ENCODE peak calls at places on chromosomes 5 and 9, in six cellular contexts. M is lower lobe of right lung, S is cardiac fibroblast, J is uterus, Y is pancreas, I is epithelial cell of esophagus. E is an unnamed sample.

GRCh38 chr5:108380531-108381021 is 1.3 kb downstream of the FBXL17 start:
- DNase-seq in J (peak), I (peak), Y (peak), M (peak), S (peak), E (no peak)

GRCh38 chr5:5080790-5081189 is 59.3 kb upstream of the ADAMTS16 start:
- DNase-seq in Y (no peak), I (no peak), S (no peak), J (no peak), M (no peak), E (no peak)

GRCh38 chr9:127554966-127555829 is 56.9 kb upstream of the STXBP1 start:
- DNase-seq in Y (no peak), I (no peak), S (no peak), M (no peak), J (no peak), E (no peak)

GRCh38 chr9:135500071-135500524 is 384 bp upstream of the MRPS2 start:
- DNase-seq in J (no peak), Y (no peak), I (no peak), M (no peak), S (no peak), E (no peak)

GRCh38 chr5:148807845-148808244 is 18.6 kb upstream of the ADRB2 start:
- DNase-seq in J (no peak), Y (peak), S (no peak), I (peak), M (peak), E (no peak)

GRCh38 chr9:120698766-120699165 is 15.5 kb downstream of the MEGF9 start:
- DNase-seq in I (no peak), J (no peak), M (no peak), Y (no peak), S (peak), E (no peak)

GRCh38 chr9:89412951-89413350 is 85.0 kb downstream of the SEMA4D start:
- DNase-seq in S (no peak), Y (no peak), M (no peak), I (no peak), J (no peak), E (no peak)

GRCh38 chr9:28365020-28365640 is 791.8 kb upstream of the C9orf72 start:
- DNase-seq in M (no peak), S (no peak), I (peak), J (no peak), Y (no peak), E (no peak)

GRCh38 chr5:62568800-62569432 is 9.7 kb upstream of the LRRC70 start:
- DNase-seq in J (no peak), M (no peak), S (no peak), I (no peak), Y (no peak), E (no peak)

DNA sequence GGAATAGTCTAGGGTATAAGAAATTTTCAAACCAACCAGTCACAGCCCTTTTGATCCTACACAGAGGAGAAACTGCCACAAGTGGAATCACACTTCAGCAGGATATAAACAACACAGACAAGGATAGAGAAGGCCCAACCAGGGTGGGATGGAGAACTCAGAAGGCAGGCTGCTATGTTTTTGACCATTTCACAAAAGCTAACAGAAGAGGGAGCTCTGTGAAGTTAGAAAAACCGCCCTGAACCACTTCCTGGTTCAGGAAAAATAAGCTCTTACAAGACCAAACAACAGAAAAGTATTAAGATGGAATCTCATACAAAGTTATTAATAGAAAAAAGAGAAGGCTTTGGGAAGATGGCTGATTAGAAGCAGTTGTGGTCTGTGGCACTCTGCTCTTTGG is 960 bp upstream of the IFNB1 start:
- DNase-seq in J (no peak), M (no peak), Y (no peak), I (peak), S (no peak), E (no peak)
- TF ChIP-seq CTCF in J (no peak), M (no peak), Y (no peak), I (peak), S (no peak), E (no peak)

DNA sequence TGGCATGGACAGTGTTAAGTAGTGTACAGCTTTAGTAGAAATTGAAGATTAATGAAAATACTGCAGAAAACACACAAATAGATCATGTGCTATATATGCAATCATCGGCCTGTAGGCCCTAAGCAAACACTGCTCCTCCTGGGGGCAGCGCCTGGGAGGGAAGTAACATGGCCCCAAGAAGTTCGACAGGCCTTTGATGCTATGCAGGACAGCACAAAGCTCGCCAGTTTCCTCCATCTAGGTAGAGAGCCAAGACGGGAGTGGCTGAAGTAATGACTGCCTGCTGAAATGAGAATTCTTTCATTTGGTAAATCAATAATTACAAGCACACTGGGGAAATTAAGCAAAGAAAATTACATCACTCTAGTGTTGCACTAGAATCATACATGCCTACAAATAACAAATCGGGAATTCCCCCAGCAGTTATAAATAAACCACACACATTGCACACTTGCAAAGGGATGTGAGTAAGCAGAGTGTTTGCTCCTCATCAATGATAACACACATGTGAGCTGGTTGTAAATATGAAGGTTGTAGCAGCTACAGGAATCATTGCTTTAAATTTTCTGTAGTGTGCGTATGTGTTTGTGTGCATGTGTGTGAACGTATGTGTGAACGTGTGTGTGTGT is 220.0 kb upstream of the NFIL3 start:
- DNase-seq in S (no peak), J (no peak), M (no peak), Y (no peak), I (no peak), E (no peak)
- H3K4me3 ChIP-seq in S (no peak), J (no peak), M (no peak), Y (no peak), I (no peak), E (no peak)

DNA sequence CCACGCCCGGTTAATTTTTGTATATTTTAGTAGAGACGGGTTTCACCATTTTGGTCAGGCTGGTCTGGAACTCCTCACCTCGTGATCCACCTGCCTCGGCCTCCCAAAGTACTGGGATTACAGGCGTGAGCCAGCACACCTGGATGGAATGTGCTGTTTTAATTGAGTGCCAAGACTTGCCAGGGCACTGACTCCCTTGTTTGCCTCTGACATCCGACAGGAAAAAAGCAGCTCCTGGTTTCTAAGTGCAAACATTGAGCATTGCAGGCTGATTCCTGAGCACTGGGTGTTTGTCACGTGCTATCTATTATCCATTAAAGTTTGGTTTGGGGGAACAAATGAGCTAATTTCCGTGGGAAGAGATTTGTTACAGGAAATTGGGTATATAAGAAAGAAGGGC is 70.6 kb upstream of the CKMT2 start:
- DNase-seq in I (peak), S (no peak), M (no peak), J (no peak), Y (no peak), E (no peak)
- TF ChIP-seq CTCF in I (no peak), S (no peak), M (no peak), J (no peak), Y (no peak), E (no peak)

DNA sequence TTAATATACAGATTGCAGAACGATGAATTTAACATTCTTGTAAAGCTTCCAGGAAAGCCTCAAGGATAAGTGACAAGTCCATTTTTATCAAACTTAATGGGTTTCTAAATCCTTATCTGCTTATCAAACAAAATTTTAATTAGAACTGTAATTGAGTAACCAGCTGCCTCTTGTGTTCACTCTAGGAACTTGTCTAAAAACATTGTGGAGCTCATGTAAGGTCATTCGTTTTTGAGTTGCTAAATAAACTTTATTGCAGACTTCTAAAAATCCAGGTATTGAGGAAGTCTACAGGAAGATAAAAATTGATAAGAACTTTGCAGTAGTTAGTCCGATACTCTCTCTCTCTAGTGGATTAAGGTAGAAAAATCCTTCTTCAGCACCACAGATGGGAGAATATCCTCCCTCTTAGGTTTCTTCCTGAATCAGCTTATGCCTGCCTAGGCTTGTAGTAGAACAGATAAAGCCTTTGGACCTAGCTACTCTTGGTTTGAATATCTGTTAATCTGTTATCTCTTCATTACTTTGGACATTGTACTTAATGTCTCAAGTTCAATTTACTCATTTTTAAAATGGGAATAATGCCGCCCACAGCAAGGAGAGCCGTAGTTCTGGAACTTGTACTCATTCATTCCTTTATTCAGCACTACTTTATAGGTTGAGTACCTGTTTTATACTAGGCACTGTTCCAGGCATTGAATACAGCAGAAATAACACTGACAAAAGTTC is 60.0 kb upstream of the DHFR start:
- DNase-seq in M (no peak), S (no peak), J (no peak), Y (no peak), I (peak), E (no peak)
- H3K4me3 ChIP-seq in M (no peak), S (no peak), J (no peak), Y (no peak), I (no peak), E (no peak)

GRCh38 chr5:1594336-1595106 is 70.8 kb upstream of the LPCAT1 start:
- DNase-seq in I (peak), Y (peak), S (peak), J (peak), M (peak), E (no peak)
- TF ChIP-seq CTCF in I (peak), Y (no peak), S (peak), J (peak), M (peak), E (no peak)

E was measured in AG09309.